ENCODE peak calls at places on chromosomes 2 and 18, in ten cellular contexts. T is A549, H is keratinocyte, B is hepatocyte, O is H9, S is right cardiac atrium, E is cardiac muscle cell, Z is GM23338, A is pancreas, D is GM12878. P is an unnamed sample.

GRCh38 chr2:187453078-187453641 is 5.1 kb upstream of the CALCRL start:
- DNase-seq in T (peak; percentile 7), H (no peak), B (peak; percentile 14), O (no peak), S (no peak), E (peak; percentile 22), Z (peak; percentile 65), A (no peak), D (no peak), P (no peak)

GRCh38 chr2:46379213-46380037 is 82.2 kb downstream of the EPAS1 start:
- DNase-seq in T (no peak), H (no peak), B (peak; percentile 57), O (peak; percentile 12), S (no peak), E (peak; percentile 35), Z (no peak), A (no peak), D (no peak), P (no peak)

GRCh38 chr2:237590272-237591020 is at the start of gene RAB17:
- DNase-seq in T (peak; percentile 44), H (no peak), B (peak; percentile 85), O (peak; percentile 87), S (no peak), E (no peak), Z (peak; percentile 47), A (peak; percentile 89), D (no peak), P (peak; percentile 44)

GRCh38 chr18:34647251-34647650 is 62.8 kb upstream of the DTNA start:
- DNase-seq in T (peak; percentile 0), H (no peak), B (no peak), O (peak; percentile 82), S (no peak), E (no peak), Z (peak; percentile 89), A (no peak), D (no peak), P (no peak)

GRCh38 chr2:37869756-37870155 is 55.3 kb upstream of the RMDN2 start:
- DNase-seq in T (no peak), H (peak; percentile 28), B (no peak), O (no peak), S (no peak), E (no peak), Z (no peak), A (no peak), D (no peak), P (peak; percentile 41)

GRCh38 chr2:181790716-181791649 is 100.5 kb upstream of the ITPRID2 start:
- DNase-seq in T (peak; percentile 68), H (peak; percentile 95), B (peak; percentile 42), O (no peak), S (no peak), E (no peak), Z (no peak), A (no peak), D (peak; percentile 50), P (peak; percentile 99)

GRCh38 chr2:128416781-128417180 is 98.1 kb upstream of the HS6ST1 start:
- DNase-seq in T (no peak), H (no peak), B (no peak), O (no peak), S (no peak), E (no peak), Z (no peak), A (peak; percentile 2), D (no peak), P (no peak)

GRCh38 chr2:55175254-55176093 is 56.6 kb downstream of the CLHC1 start:
- DNase-seq in T (peak; percentile 87), H (peak; percentile 32), B (peak; percentile 67), O (no peak), S (no peak), E (peak; percentile 50), Z (peak; percentile 69), A (no peak), D (no peak), P (no peak)

GRCh38 chr18:74381621-74382350 is 66.1 kb downstream of the C18orf63 start:
- DNase-seq in T (no peak), H (no peak), B (no peak), O (no peak), S (no peak), E (no peak), Z (no peak), A (no peak), D (no peak), P (no peak)

GRCh38 chr2:1740714-1741584 is 3.4 kb downstream of the PXDN start:
- DNase-seq in T (no peak), H (no peak), B (no peak), O (no peak), S (peak; percentile 8), E (no peak), Z (no peak), A (peak; percentile 4), D (no peak), P (no peak)
- H3K27ac ChIP-seq in T (no peak overlapping the region), H (no peak overlapping the region), B (no peak overlapping the region), O (no peak overlapping the region), S (no peak overlapping the region), E (no peak overlapping the region), Z (no peak overlapping the region), A (no peak overlapping the region), D (no peak overlapping the region), P (no peak overlapping the region)

GRCh38 chr2:61905372-61906186 is at the start of gene COMMD1:
- DNase-seq in T (peak; percentile 62), H (no peak), B (peak; percentile 87), O (peak; percentile 79), S (peak; percentile 83), E (peak; percentile 88), Z (peak; percentile 88), A (peak; percentile 74), D (peak; percentile 28), P (no peak)
- H3K27ac ChIP-seq in T (peak within 1 kb of the TSS; percentile 87), H (peak within 1 kb of the TSS; percentile 77), B (peak within 1 kb of the TSS; percentile 52), O (no peak within 1 kb of the TSS), S (peak within 1 kb of the TSS; percentile 74), E (peak within 1 kb of the TSS; percentile 53), Z (no peak within 1 kb of the TSS), A (peak within 1 kb of the TSS; percentile 28), D (peak within 1 kb of the TSS; percentile 76), P (no peak within 1 kb of the TSS)

DNA sequence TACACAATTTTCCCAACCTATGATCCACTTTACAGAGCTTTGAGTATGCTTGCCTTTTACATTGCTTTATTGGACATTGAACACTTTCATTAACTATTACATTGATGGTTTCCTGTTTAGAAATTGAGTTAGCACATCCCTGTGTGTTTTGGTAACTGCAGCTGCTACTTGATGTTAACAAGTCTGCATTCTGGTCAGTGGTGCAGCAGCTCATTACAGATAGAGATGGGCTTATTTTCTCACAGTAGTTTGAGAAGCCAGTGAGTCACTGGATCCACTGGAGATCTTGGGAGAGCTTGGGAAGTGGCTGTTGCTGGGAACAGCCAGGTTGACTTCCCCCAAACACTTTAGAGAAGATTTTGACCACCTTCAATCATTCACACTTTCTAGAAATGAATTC is 150.5 kb downstream of the ARHGAP15 start:
- DNase-seq in T (no peak), H (no peak), B (no peak), O (no peak), S (no peak), E (no peak), Z (no peak), A (no peak), D (no peak), P (no peak)
- H3K27ac ChIP-seq in T (no peak overlapping the region), H (no peak overlapping the region), B (no peak overlapping the region), O (no peak overlapping the region), S (no peak overlapping the region), E (no peak overlapping the region), Z (no peak overlapping the region), A (no peak overlapping the region), D (no peak overlapping the region), P (no peak overlapping the region)

GRCh38 chr2:178871536-178871935 is 64.3 kb upstream of the TTN start:
- DNase-seq in T (no peak), H (no peak), B (no peak), O (no peak), S (no peak), E (no peak), Z (no peak), A (no peak), D (no peak), P (no peak)
- H3K27ac ChIP-seq in T (no peak overlapping the region), H (no peak overlapping the region), B (no peak overlapping the region), O (no peak overlapping the region), S (no peak overlapping the region), E (peak overlapping the region; percentile 2), Z (no peak overlapping the region), A (no peak overlapping the region), D (no peak overlapping the region), P (no peak overlapping the region)

P was measured in epithelial cell of prostate.